ENCODE peak calls at places on chromosome 3, in four cellular contexts. X, T, O and A are unnamed samples.
A peak's percentile ranks its signal among the peaks of the same experiment; 100 is the strongest.

GRCh38 chr3:112492124-112492523 is 7.1 kb downstream of the BTLA start:
- DNase-seq in X (no peak), T (no peak), O (no peak), A (no peak)

GRCh38 chr3:69085543-69086132 is 901 bp downstream of the ARL6IP5 start:
- DNase-seq in X (peak; percentile 20), T (peak; percentile 54), O (no peak), A (no peak)

GRCh38 chr3:195162033-195162669 is 108.8 kb downstream of the XXYLT1 start:
- DNase-seq in X (no peak), T (peak; percentile 57), O (no peak), A (no peak)

GRCh38 chr3:111210003-111210699 is 138.5 kb downstream of the NECTIN3 start:
- DNase-seq in X (no peak), T (peak; percentile 38), O (no peak), A (no peak)

GRCh38 chr3:126433496-126434263 is 39.0 kb downstream of the CFAP100 start:
- DNase-seq in X (no peak), T (no peak), O (no peak), A (peak; percentile 38)

GRCh38 chr3:31671456-31671855 is 138.7 kb downstream of the STT3B start:
- DNase-seq in X (no peak), T (no peak), O (no peak), A (no peak)

GRCh38 chr3:141878812-141879211 is 2.4 kb downstream of the ATP1B3 start:
- DNase-seq in X (peak; percentile 38), T (peak; percentile 44), O (no peak), A (no peak)

GRCh38 chr3:150830094-150830681 is 67.2 kb upstream of the SIAH2 start:
- DNase-seq in X (peak; percentile 13), T (peak; percentile 8), O (no peak), A (no peak)

GRCh38 chr3:96831175-96831574 is 16.8 kb downstream of the EPHA6 start:
- DNase-seq in X (no peak), T (no peak), O (no peak), A (no peak)

GRCh38 chr3:74751775-74752174 is 137.3 kb upstream of the CNTN3 start:
- DNase-seq in X (no peak), T (no peak), O (no peak), A (peak; percentile 32)

GRCh38 chr3:24264748-24265158 is 229.9 kb downstream of the THRB start:
- DNase-seq in X (peak; percentile 74), T (peak; percentile 53), O (no peak), A (no peak)

GRCh38 chr3:72797773-72798543 is 50.3 kb downstream of the SHQ1 start:
- DNase-seq in X (peak; percentile 35), T (peak; percentile 47), O (no peak), A (no peak)

GRCh38 chr3:186075489-186075888 is 33.4 kb downstream of the ETV5 start:
- DNase-seq in X (no peak), T (no peak), O (no peak), A (no peak)

GRCh38 chr3:47250309-47251060 is 32.1 kb downstream of the KIF9 start:
- DNase-seq in X (peak; percentile 63), T (peak; percentile 40), O (no peak), A (no peak)

GRCh38 chr3:169453256-169454059 is 210.1 kb downstream of the MECOM start:
- DNase-seq in X (peak; percentile 71), T (no peak), O (no peak), A (no peak)

GRCh38 chr3:131713416-131714118 is 210.8 kb upstream of the MRPL3 start:
- DNase-seq in X (no peak), T (no peak), O (no peak), A (no peak)

GRCh38 chr3:17023006-17023664 is 138.4 kb downstream of the PLCL2 start:
- DNase-seq in X (no peak), T (peak; percentile 16), O (no peak), A (peak; percentile 3)

GRCh38 chr3:178246004-178246403 is 290.2 kb upstream of the KCNMB2 start:
- DNase-seq in X (no peak), T (no peak), O (no peak), A (no peak)

GRCh38 chr3:47259114-47259513 is 23.5 kb downstream of the KIF9 start:
- DNase-seq in X (no peak), T (no peak), O (no peak), A (no peak)

GRCh38 chr3:47163023-47163989 is 607 bp downstream of the SETD2 start:
- DNase-seq in X (peak; percentile 41), T (peak; percentile 59), O (no peak), A (peak; percentile 37)

GRCh38 chr3:81716870-81717509 is 44.5 kb downstream of the GBE1 start:
- DNase-seq in X (peak; percentile 24), T (peak; percentile 55), O (peak; percentile 32), A (no peak)

GRCh38 chr3:139238281-139239030 is 105.4 kb upstream of the MRPS22 start:
- DNase-seq in X (no peak), T (no peak), O (no peak), A (no peak)

GRCh38 chr3:151843275-151843674 is 29.4 kb downstream of the AADAC start:
- DNase-seq in X (peak; percentile 56), T (peak; percentile 63), O (no peak), A (no peak)

GRCh38 chr3:129343643-129344360 is 65.1 kb downstream of the HMCES start:
- DNase-seq in X (no peak), T (peak; percentile 39), O (no peak), A (no peak)

GRCh38 chr3:13332158-13332557 is 88.0 kb downstream of the NUP210 start:
- DNase-seq in X (no peak), T (no peak), O (no peak), A (no peak)

GRCh38 chr3:31798840-31799239 is 182.2 kb downstream of the OSBPL10 start:
- DNase-seq in X (no peak), T (no peak), O (no peak), A (no peak)

GRCh38 chr3:114525278-114525677 is 231.4 kb downstream of the TIGIT start:
- DNase-seq in X (no peak), T (no peak), O (no peak), A (no peak)
- H3K9me3 ChIP-seq in X (no peaks in the 10 kb centered on the region), T (no peaks in the 10 kb centered on the region), O (no peaks in the 10 kb centered on the region), A (no peaks in the 10 kb centered on the region)

DNA sequence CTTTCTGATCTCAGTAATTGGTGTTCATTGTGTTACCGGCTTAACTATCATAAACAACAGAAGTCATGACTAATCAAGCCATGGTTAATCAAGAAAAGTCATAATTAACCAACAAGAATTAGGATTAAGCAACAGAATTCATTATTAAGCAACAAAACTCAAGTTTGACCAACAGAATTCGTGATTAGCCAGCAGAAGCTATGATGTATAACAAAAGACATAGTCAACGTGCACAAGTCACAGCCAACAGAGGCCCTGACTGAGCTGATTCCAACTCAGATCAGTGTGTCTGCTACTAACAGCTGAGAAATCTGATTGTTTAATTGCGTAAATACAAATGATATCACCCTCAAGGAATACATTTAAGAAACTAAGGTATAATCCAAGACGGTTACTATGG is 67.7 kb downstream of the RARB start:
- DNase-seq in X (no peak), T (no peak), O (no peak), A (no peak)
- H3K9me3 ChIP-seq in X (no peaks in the 10 kb centered on the region), T (peaks cover 57% of the 10 kb centered on the region), O (peaks cover 4% of the 10 kb centered on the region), A (no peaks in the 10 kb centered on the region)

GRCh38 chr3:75978686-75979085 is 193.3 kb upstream of the ZNF717 start:
- DNase-seq in X (no peak), T (no peak), O (peak; percentile 42), A (no peak)

GRCh38 chr3:75985432-75985831 is 200.1 kb upstream of the ZNF717 start:
- DNase-seq in X (no peak), T (peak; percentile 3), O (no peak), A (no peak)

GRCh38 chr3:75983609-75984290 is 198.4 kb upstream of the ZNF717 start:
- DNase-seq in X (no peak), T (peak; percentile 1), O (no peak), A (no peak)

GRCh38 chr3:75981401-75981800 is 196.1 kb upstream of the ZNF717 start:
- DNase-seq in X (no peak), T (no peak), O (no peak), A (no peak)
- H3K9me3 ChIP-seq in X (no peaks in the 10 kb centered on the region), T (peaks cover 6% of the 10 kb centered on the region), O (no peaks in the 10 kb centered on the region), A (no peaks in the 10 kb centered on the region)

DNA sequence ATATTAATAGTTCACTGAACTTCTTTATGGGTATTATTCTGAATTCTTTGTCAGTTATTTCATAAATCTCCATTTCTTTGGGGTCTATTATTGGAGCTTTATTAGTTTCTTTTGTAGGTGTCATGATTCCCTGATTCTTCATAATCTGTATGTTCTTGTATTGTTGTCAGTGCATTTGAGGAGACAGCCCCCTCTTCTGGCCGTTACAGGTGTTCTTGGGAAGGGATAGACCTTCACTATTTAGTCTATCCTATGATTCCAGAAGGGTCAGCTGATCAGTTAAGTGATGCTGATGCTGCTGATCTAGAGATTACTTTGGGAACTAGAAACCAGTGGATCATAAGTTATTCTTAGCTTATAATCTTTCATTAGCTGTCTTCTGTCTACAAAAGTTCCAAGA is 34.9 kb downstream of the TMEM39A start:
- DNase-seq in X (peak; percentile 39), T (no peak), O (no peak), A (no peak)
- H3K9me3 ChIP-seq in X (peaks cover 22% of the 10 kb centered on the region), T (peaks cover 65% of the 10 kb centered on the region), O (peaks cover 9% of the 10 kb centered on the region), A (peaks cover 24% of the 10 kb centered on the region)